ENCODE peak calls at places on chromosomes 3 and 15, in four cellular contexts. F, T, Q and U are unnamed samples.

GRCh38 chr3:114892117-114892870 is 254.8 kb downstream of the ZBTB20 start:
- DNase-seq in F (peak), T (no peak), Q (no peak), U (no peak)

GRCh38 chr15:34188711-34189110 is 21.2 kb downstream of the KATNBL1 start:
- DNase-seq in F (no peak), T (no peak), Q (no peak), U (no peak)

GRCh38 chr3:169243122-169243521 is 420.4 kb downstream of the MECOM start:
- DNase-seq in F (no peak), T (no peak), Q (no peak), U (no peak)

GRCh38 chr3:172316758-172317157 is 131.5 kb downstream of the GHSR start:
- DNase-seq in F (no peak), T (no peak), Q (no peak), U (no peak)

GRCh38 chr3:65642903-65643302 is 395.8 kb downstream of the MAGI1 start:
- DNase-seq in F (no peak), T (no peak), Q (no peak), U (no peak)

GRCh38 chr3:113166719-113167492 is 44.5 kb upstream of the BOC start:
- DNase-seq in F (peak), T (peak), Q (peak), U (peak)

GRCh38 chr15:67039349-67040075 is 25.9 kb upstream of the SMAD3 start:
- DNase-seq in F (no peak), T (no peak), Q (peak), U (peak)

GRCh38 chr3:150751781-150752263 is 11.1 kb downstream of the SIAH2 start:
- DNase-seq in F (no peak), T (no peak), Q (no peak), U (peak)

GRCh38 chr15:74768771-74769342 is 13.0 kb upstream of the CSK start:
- DNase-seq in F (peak), T (no peak), Q (no peak), U (peak)

GRCh38 chr3:189720746-189721426 is 89.7 kb downstream of the TP63 start:
- DNase-seq in F (no peak), T (no peak), Q (no peak), U (peak)

GRCh38 chr3:151203053-151203420 is at the start of gene GPR171:
- DNase-seq in F (no peak), T (no peak), Q (no peak), U (no peak)

GRCh38 chr3:187741403-187742350 is 3.6 kb downstream of the BCL6 start:
- DNase-seq in F (peak), T (peak), Q (peak), U (peak)

GRCh38 chr3:55471084-55471483 is 16.0 kb downstream of the WNT5A start:
- DNase-seq in F (no peak), T (no peak), Q (no peak), U (no peak)

GRCh38 chr3:46960081-46960701 is 16.4 kb downstream of the CCDC12 start:
- DNase-seq in F (peak), T (no peak), Q (peak), U (peak)

GRCh38 chr15:76426941-76427340 is 90.4 kb downstream of the ISL2 start:
- DNase-seq in F (no peak), T (no peak), Q (no peak), U (no peak)

GRCh38 chr3:9721015-9721697 is 10.4 kb upstream of the BRPF1 start:
- DNase-seq in F (no peak), T (no peak), Q (no peak), U (no peak)

GRCh38 chr3:188617988-188618701 is 464.2 kb downstream of the LPP start:
- DNase-seq in F (no peak), T (no peak), Q (no peak), U (no peak)

GRCh38 chr3:39528844-39529243 is 61.4 kb downstream of the MOBP start:
- DNase-seq in F (no peak), T (no peak), Q (no peak), U (no peak)

GRCh38 chr15:29143909-29144308 is 125.7 kb downstream of the NSMCE3 start:
- DNase-seq in F (no peak), T (no peak), Q (peak), U (no peak)

GRCh38 chr15:89122532-89123525 is 34.6 kb downstream of the ABHD2 start:
- DNase-seq in F (no peak), T (no peak), Q (peak), U (peak)

GRCh38 chr3:123758081-123758564 is 126.0 kb downstream of the MYLK start:
- DNase-seq in F (no peak), T (no peak), Q (peak), U (peak)

GRCh38 chr3:195182470-195182795 is 88.5 kb downstream of the XXYLT1 start:
- DNase-seq in F (no peak), T (no peak), Q (no peak), U (peak)

GRCh38 chr3:145395421-145395820 is 765.6 kb downstream of the PLOD2 start:
- DNase-seq in F (no peak), T (no peak), Q (no peak), U (no peak)

GRCh38 chr15:89167267-89168176 is 53.9 kb downstream of the RLBP1 start:
- DNase-seq in F (peak), T (no peak), Q (peak), U (peak)

GRCh38 chr15:76343313-76343996 is 6.9 kb downstream of the ISL2 start:
- DNase-seq in F (no peak), T (no peak), Q (no peak), U (no peak)

GRCh38 chr15:60423540-60423939 is 25.8 kb upstream of the ANXA2 start:
- DNase-seq in F (no peak), T (no peak), Q (peak), U (peak)

GRCh38 chr3:138964264-138964663 is 17.2 kb downstream of the FOXL2NB start:
- DNase-seq in F (no peak), T (no peak), Q (no peak), U (no peak)

GRCh38 chr15:44792715-44793114 is 56.4 kb downstream of the TRIM69 start:
- DNase-seq in F (no peak), T (no peak), Q (no peak), U (no peak)

GRCh38 chr3:56125358-56126005 is 342.8 kb downstream of the ERC2 start:
- DNase-seq in F (peak), T (peak), Q (peak), U (peak)

GRCh38 chr3:34534013-34534412 is 735.6 kb downstream of the PDCD6IP start:
- DNase-seq in F (no peak), T (no peak), Q (no peak), U (no peak)
- TF ChIP-seq CTCF in F (no peak), T (no peak), Q (no peak), U (no peak)

DNA sequence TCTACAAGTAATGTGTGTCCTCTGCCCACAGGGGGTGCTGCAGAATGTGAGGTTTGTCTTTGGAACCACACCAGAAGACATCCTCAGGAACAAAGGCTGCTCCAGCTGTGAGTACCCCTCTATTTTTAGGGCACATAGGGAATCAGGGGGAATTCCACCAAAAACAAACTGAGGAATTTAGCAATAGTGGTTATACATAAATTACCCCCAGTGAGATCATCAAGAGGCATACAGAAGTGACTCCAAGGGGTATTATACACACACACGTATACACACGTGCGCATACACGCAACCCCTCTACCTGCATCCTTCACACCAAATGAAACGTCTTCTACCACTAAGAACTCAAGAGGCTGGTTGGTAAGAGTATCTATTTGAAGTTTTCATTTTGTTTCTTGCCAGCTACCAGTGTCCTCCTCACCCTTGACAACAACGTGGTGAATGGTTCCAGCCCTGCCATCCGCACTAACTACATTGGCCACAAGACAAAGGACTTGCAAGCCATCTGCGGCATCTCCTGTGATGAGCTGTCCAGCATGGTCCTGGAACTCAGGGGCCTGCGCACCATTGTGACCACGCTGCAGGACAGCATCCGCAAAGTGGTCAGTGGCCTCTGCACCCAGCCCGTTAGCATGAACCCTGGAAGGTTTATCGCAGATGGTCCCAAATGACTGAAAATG is 2.8 kb downstream of the THBS1 start:
- DNase-seq in F (no peak), T (no peak), Q (peak), U (peak)
- TF ChIP-seq CTCF in F (no peak), T (no peak), Q (peak), U (peak)

GRCh38 chr15:85006201-85006600 is 24.5 kb downstream of the PDE8A start:
- DNase-seq in F (no peak), T (no peak), Q (no peak), U (no peak)

GRCh38 chr15:85005744-85006143 is 24.1 kb downstream of the PDE8A start:
- DNase-seq in F (no peak), T (no peak), Q (no peak), U (no peak)

GRCh38 chr15:85004551-85004950 is 22.9 kb downstream of the PDE8A start:
- DNase-seq in F (no peak), T (no peak), Q (no peak), U (no peak)

GRCh38 chr15:85006655-85007054 is 25.0 kb downstream of the PDE8A start:
- DNase-seq in F (no peak), T (no peak), Q (no peak), U (no peak)

GRCh38 chr15:85005319-85005718 is 23.7 kb downstream of the PDE8A start:
- DNase-seq in F (no peak), T (no peak), Q (no peak), U (no peak)
- TF ChIP-seq CTCF in F (no peak), T (no peak), Q (no peak), U (no peak)

GRCh38 chr15:58070801-58071418 is 5.4 kb upstream of the ALDH1A2 start:
- DNase-seq in F (peak), T (no peak), Q (peak), U (peak)
- TF ChIP-seq CTCF in F (peak), T (peak), Q (peak), U (peak)

DNA sequence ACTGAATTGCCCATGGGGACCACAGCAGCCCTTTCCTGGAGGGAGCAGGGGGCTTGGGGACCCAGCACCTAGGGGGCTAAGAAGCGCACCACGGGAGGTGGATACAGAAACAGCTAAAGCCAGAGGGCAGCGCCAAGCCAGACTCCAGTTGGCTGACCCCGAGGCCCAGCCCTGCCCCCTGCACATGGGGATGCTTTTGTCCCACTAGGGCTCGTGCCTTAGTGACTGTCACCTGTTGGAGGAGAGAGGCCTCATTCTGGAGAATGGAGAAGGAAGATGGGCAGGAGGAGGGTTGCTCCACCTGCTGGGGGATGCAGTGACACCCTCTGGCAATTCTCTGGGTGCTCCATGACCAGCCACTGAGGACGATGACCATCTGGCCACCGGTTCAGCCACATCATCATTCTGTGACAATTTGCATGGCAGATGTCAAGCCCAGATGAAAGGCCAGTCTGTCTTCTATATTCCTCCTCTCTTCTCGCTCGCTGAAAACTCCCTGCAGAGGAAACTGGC is 167.8 kb upstream of the TLE3 start:
- DNase-seq in F (no peak), T (no peak), Q (no peak), U (no peak)
- TF ChIP-seq CTCF in F (peak), T (no peak), Q (no peak), U (peak)